ENCODE peak calls at places on chromosomes 4 and X, in eight cellular contexts. One of them, this sample, is unnamed.
A peak's percentile ranks its signal among the peaks of the same experiment; 100 is the strongest.

GRCh38 chrX:108245462-108245861 is 153.9 kb downstream of the ATG4A start:
- DNase-seq in ascending aorta: no peak
- DNase-seq in HTR-8/SVneo: no peak
- DNase-seq in Peyer's patch: no peak
- DNase-seq in EL: no peak
- DNase-seq in lung microvascular endothelial cell: no peak
- DNase-seq in NCI-H2081: no peak
- DNase-seq in tibial nerve: no peak
- DNase-seq in this sample: no peak

GRCh38 chrX:2692221-2693122 is 1.4 kb downstream of the CD99 start:
- DNase-seq in ascending aorta: peak; percentile 79
- DNase-seq in HTR-8/SVneo: no peak
- DNase-seq in Peyer's patch: peak; percentile 59
- DNase-seq in EL: peak; percentile 70
- DNase-seq in lung microvascular endothelial cell: peak; percentile 36
- DNase-seq in NCI-H2081: no peak
- DNase-seq in tibial nerve: no peak
- DNase-seq in this sample: peak; percentile 50

GRCh38 chrX:68659385-68659784 is 11.9 kb downstream of the STARD8 start:
- DNase-seq in ascending aorta: no peak
- DNase-seq in HTR-8/SVneo: peak; percentile 11
- DNase-seq in Peyer's patch: no peak
- DNase-seq in EL: peak; percentile 51
- DNase-seq in lung microvascular endothelial cell: no peak
- DNase-seq in NCI-H2081: no peak
- DNase-seq in tibial nerve: no peak
- DNase-seq in this sample: no peak

GRCh38 chr4:143352052-143352451 is 15.4 kb downstream of the GAB1 start:
- DNase-seq in ascending aorta: no peak
- DNase-seq in HTR-8/SVneo: no peak
- DNase-seq in Peyer's patch: no peak
- DNase-seq in EL: no peak
- DNase-seq in lung microvascular endothelial cell: peak; percentile 56
- DNase-seq in NCI-H2081: peak; percentile 92
- DNase-seq in tibial nerve: no peak
- DNase-seq in this sample: no peak

GRCh38 chr4:55910140-55910539 is 38.6 kb upstream of the CEP135 start:
- DNase-seq in ascending aorta: no peak
- DNase-seq in HTR-8/SVneo: no peak
- DNase-seq in Peyer's patch: no peak
- DNase-seq in EL: peak; percentile 49
- DNase-seq in lung microvascular endothelial cell: peak; percentile 17
- DNase-seq in NCI-H2081: no peak
- DNase-seq in tibial nerve: no peak
- DNase-seq in this sample: no peak

GRCh38 chrX:103704863-103705262 is 5.8 kb upstream of the TMEM31 start:
- DNase-seq in ascending aorta: no peak
- DNase-seq in HTR-8/SVneo: no peak
- DNase-seq in Peyer's patch: no peak
- DNase-seq in EL: no peak
- DNase-seq in lung microvascular endothelial cell: no peak
- DNase-seq in NCI-H2081: no peak
- DNase-seq in tibial nerve: no peak
- DNase-seq in this sample: no peak

GRCh38 chr4:128974203-128974602 is 119.1 kb downstream of the SCLT1 start:
- DNase-seq in ascending aorta: no peak
- DNase-seq in HTR-8/SVneo: no peak
- DNase-seq in Peyer's patch: no peak
- DNase-seq in EL: peak; percentile 10
- DNase-seq in lung microvascular endothelial cell: peak; percentile 5
- DNase-seq in NCI-H2081: peak; percentile 52
- DNase-seq in tibial nerve: no peak
- DNase-seq in this sample: no peak

GRCh38 chr4:77931452-77932135 is 69.0 kb downstream of the MRPL1 start:
- DNase-seq in ascending aorta: no peak
- DNase-seq in HTR-8/SVneo: no peak
- DNase-seq in Peyer's patch: no peak
- DNase-seq in EL: peak; percentile 67
- DNase-seq in lung microvascular endothelial cell: peak; percentile 98
- DNase-seq in NCI-H2081: no peak
- DNase-seq in tibial nerve: no peak
- DNase-seq in this sample: peak; percentile 12

GRCh38 chr4:72887152-72887551 is 182.4 kb downstream of the COX18 start:
- DNase-seq in ascending aorta: no peak
- DNase-seq in HTR-8/SVneo: no peak
- DNase-seq in Peyer's patch: no peak
- DNase-seq in EL: no peak
- DNase-seq in lung microvascular endothelial cell: no peak
- DNase-seq in NCI-H2081: no peak
- DNase-seq in tibial nerve: no peak
- DNase-seq in this sample: no peak

GRCh38 chrX:16826207-16826606 is 39.9 kb downstream of the TXLNG start:
- DNase-seq in ascending aorta: no peak
- DNase-seq in HTR-8/SVneo: peak; percentile 56
- DNase-seq in Peyer's patch: no peak
- DNase-seq in EL: peak; percentile 33
- DNase-seq in lung microvascular endothelial cell: peak; percentile 70
- DNase-seq in NCI-H2081: peak; percentile 49
- DNase-seq in tibial nerve: no peak
- DNase-seq in this sample: no peak

GRCh38 chr4:153432971-153433752 is 33.0 kb upstream of the TMEM131L start:
- DNase-seq in ascending aorta: peak; percentile 75
- DNase-seq in HTR-8/SVneo: peak; percentile 84
- DNase-seq in Peyer's patch: no peak
- DNase-seq in EL: peak; percentile 70
- DNase-seq in lung microvascular endothelial cell: peak; percentile 83
- DNase-seq in NCI-H2081: peak; percentile 9
- DNase-seq in tibial nerve: no peak
- DNase-seq in this sample: no peak

GRCh38 chr4:128229458-128229805 is 58.2 kb downstream of the PGRMC2 start:
- DNase-seq in ascending aorta: no peak
- DNase-seq in HTR-8/SVneo: no peak
- DNase-seq in Peyer's patch: no peak
- DNase-seq in EL: no peak
- DNase-seq in lung microvascular endothelial cell: no peak
- DNase-seq in NCI-H2081: no peak
- DNase-seq in tibial nerve: no peak
- DNase-seq in this sample: no peak

GRCh38 chr4:128386761-128387599 is 99.4 kb upstream of the PGRMC2 start:
- DNase-seq in ascending aorta: peak; percentile 95
- DNase-seq in HTR-8/SVneo: peak; percentile 77
- DNase-seq in Peyer's patch: peak; percentile 78
- DNase-seq in EL: peak; percentile 98
- DNase-seq in lung microvascular endothelial cell: peak; percentile 87
- DNase-seq in NCI-H2081: peak; percentile 91
- DNase-seq in tibial nerve: peak; percentile 85
- DNase-seq in this sample: peak; percentile 78

GRCh38 chr4:5366421-5366820 is 315.1 kb downstream of the STK32B start:
- DNase-seq in ascending aorta: no peak
- DNase-seq in HTR-8/SVneo: no peak
- DNase-seq in Peyer's patch: no peak
- DNase-seq in EL: peak; percentile 90
- DNase-seq in lung microvascular endothelial cell: peak; percentile 87
- DNase-seq in NCI-H2081: no peak
- DNase-seq in tibial nerve: no peak
- DNase-seq in this sample: no peak

GRCh38 chr4:56289934-56290333 is 97.4 kb downstream of the AASDH start:
- DNase-seq in ascending aorta: no peak
- DNase-seq in HTR-8/SVneo: no peak
- DNase-seq in Peyer's patch: no peak
- DNase-seq in EL: no peak
- DNase-seq in lung microvascular endothelial cell: no peak
- DNase-seq in NCI-H2081: no peak
- DNase-seq in tibial nerve: no peak
- DNase-seq in this sample: no peak

GRCh38 chr4:82372502-82372873 is 1.3 kb downstream of the HNRNPD start:
- DNase-seq in ascending aorta: no peak
- DNase-seq in HTR-8/SVneo: no peak
- DNase-seq in Peyer's patch: no peak
- DNase-seq in EL: peak; percentile 51
- DNase-seq in lung microvascular endothelial cell: peak; percentile 33
- DNase-seq in NCI-H2081: peak; percentile 24
- DNase-seq in tibial nerve: no peak
- DNase-seq in this sample: peak; percentile 27

GRCh38 chr4:1777822-1778641 is 15.1 kb upstream of the FGFR3 start:
- DNase-seq in ascending aorta: no peak
- DNase-seq in HTR-8/SVneo: peak; percentile 72
- DNase-seq in Peyer's patch: no peak
- DNase-seq in EL: peak; percentile 82
- DNase-seq in lung microvascular endothelial cell: no peak
- DNase-seq in NCI-H2081: no peak
- DNase-seq in tibial nerve: no peak
- DNase-seq in this sample: no peak

GRCh38 chr4:139585468-139585867 is 29.4 kb upstream of the SETD7 start:
- DNase-seq in ascending aorta: no peak
- DNase-seq in HTR-8/SVneo: no peak
- DNase-seq in Peyer's patch: no peak
- DNase-seq in EL: no peak
- DNase-seq in lung microvascular endothelial cell: no peak
- DNase-seq in NCI-H2081: no peak
- DNase-seq in tibial nerve: no peak
- DNase-seq in this sample: no peak

GRCh38 chrX:54447461-54447860 is 7.3 kb downstream of the TSR2 start:
- DNase-seq in ascending aorta: no peak
- DNase-seq in HTR-8/SVneo: no peak
- DNase-seq in Peyer's patch: no peak
- DNase-seq in EL: no peak
- DNase-seq in lung microvascular endothelial cell: peak; percentile 2
- DNase-seq in NCI-H2081: no peak
- DNase-seq in tibial nerve: no peak
- DNase-seq in this sample: peak; percentile 14

GRCh38 chr4:31984872-31985271 is 1264.7 kb downstream of the PCDH7 start:
- DNase-seq in ascending aorta: no peak
- DNase-seq in HTR-8/SVneo: no peak
- DNase-seq in Peyer's patch: no peak
- DNase-seq in EL: no peak
- DNase-seq in lung microvascular endothelial cell: no peak
- DNase-seq in NCI-H2081: no peak
- DNase-seq in tibial nerve: no peak
- DNase-seq in this sample: no peak

GRCh38 chrX:17397074-17397473 is 22.1 kb downstream of the NHS start:
- DNase-seq in ascending aorta: no peak
- DNase-seq in HTR-8/SVneo: peak; percentile 28
- DNase-seq in Peyer's patch: no peak
- DNase-seq in EL: peak; percentile 74
- DNase-seq in lung microvascular endothelial cell: no peak
- DNase-seq in NCI-H2081: no peak
- DNase-seq in tibial nerve: no peak
- DNase-seq in this sample: no peak

GRCh38 chrX:928606-929005 is 283.8 kb downstream of the CRLF2 start:
- DNase-seq in ascending aorta: no peak
- DNase-seq in HTR-8/SVneo: no peak
- DNase-seq in Peyer's patch: no peak
- DNase-seq in EL: no peak
- DNase-seq in lung microvascular endothelial cell: no peak
- DNase-seq in NCI-H2081: no peak
- DNase-seq in tibial nerve: no peak
- DNase-seq in this sample: no peak

This sample was measured in hepatic stellate cell.